ENCODE peak calls at places on chromosomes 13 and 19, in ten cellular contexts. One of them, this sample, is unnamed.

GRCh38 chr19:41708481-41708880 is at the start of gene CEACAM5:
- DNase-seq in psoas muscle: no peak
- DNase-seq in epithelial cell of proximal tubule: no peak
- DNase-seq in cardiac fibroblast: no peak
- DNase-seq in Caco-2: no peak
- DNase-seq in Calu3: no peak
- DNase-seq in endothelial cell: no peak
- DNase-seq in WTC11: peak
- DNase-seq in NB4: no peak
- DNase-seq in endothelial cell of umbilical vein: no peak
- DNase-seq in this sample: peak

GRCh38 chr13:31468114-31468902 is 268.5 kb downstream of the B3GLCT start:
- DNase-seq in psoas muscle: no peak
- DNase-seq in epithelial cell of proximal tubule: no peak
- DNase-seq in cardiac fibroblast: no peak
- DNase-seq in Caco-2: no peak
- DNase-seq in Calu3: no peak
- DNase-seq in endothelial cell: no peak
- DNase-seq in WTC11: no peak
- DNase-seq in NB4: no peak
- DNase-seq in endothelial cell of umbilical vein: no peak
- DNase-seq in this sample: no peak

GRCh38 chr13:64985075-64985474 is 2245.1 kb downstream of the PCDH9 start:
- DNase-seq in psoas muscle: no peak
- DNase-seq in epithelial cell of proximal tubule: no peak
- DNase-seq in cardiac fibroblast: no peak
- DNase-seq in Caco-2: no peak
- DNase-seq in Calu3: no peak
- DNase-seq in endothelial cell: no peak
- DNase-seq in WTC11: no peak
- DNase-seq in NB4: no peak
- DNase-seq in endothelial cell of umbilical vein: no peak
- DNase-seq in this sample: no peak

GRCh38 chr13:67880916-67881315 is 650.8 kb upstream of the PCDH9 start:
- DNase-seq in psoas muscle: no peak
- DNase-seq in epithelial cell of proximal tubule: no peak
- DNase-seq in cardiac fibroblast: no peak
- DNase-seq in Caco-2: no peak
- DNase-seq in Calu3: no peak
- DNase-seq in endothelial cell: no peak
- DNase-seq in WTC11: no peak
- DNase-seq in NB4: no peak
- DNase-seq in endothelial cell of umbilical vein: no peak
- DNase-seq in this sample: no peak

GRCh38 chr13:37069597-37070103 is 10.2 kb upstream of the SUPT20H start:
- DNase-seq in psoas muscle: no peak
- DNase-seq in epithelial cell of proximal tubule: no peak
- DNase-seq in cardiac fibroblast: no peak
- DNase-seq in Caco-2: no peak
- DNase-seq in Calu3: no peak
- DNase-seq in endothelial cell: no peak
- DNase-seq in WTC11: no peak
- DNase-seq in NB4: no peak
- DNase-seq in endothelial cell of umbilical vein: no peak
- DNase-seq in this sample: no peak

GRCh38 chr13:32726374-32727037 is 140.3 kb downstream of the PDS5B start:
- DNase-seq in psoas muscle: no peak
- DNase-seq in epithelial cell of proximal tubule: no peak
- DNase-seq in cardiac fibroblast: no peak
- DNase-seq in Caco-2: no peak
- DNase-seq in Calu3: no peak
- DNase-seq in endothelial cell: no peak
- DNase-seq in WTC11: no peak
- DNase-seq in NB4: peak
- DNase-seq in endothelial cell of umbilical vein: no peak
- DNase-seq in this sample: no peak

GRCh38 chr13:19836472-19836871 is 27.0 kb downstream of the ZMYM5 start:
- DNase-seq in psoas muscle: no peak
- DNase-seq in epithelial cell of proximal tubule: no peak
- DNase-seq in cardiac fibroblast: no peak
- DNase-seq in Caco-2: no peak
- DNase-seq in Calu3: no peak
- DNase-seq in endothelial cell: no peak
- DNase-seq in WTC11: no peak
- DNase-seq in NB4: no peak
- DNase-seq in endothelial cell of umbilical vein: no peak
- DNase-seq in this sample: no peak

GRCh38 chr13:50129923-50130685 is 114.9 kb downstream of the KCNRG start:
- DNase-seq in psoas muscle: peak
- DNase-seq in epithelial cell of proximal tubule: no peak
- DNase-seq in cardiac fibroblast: peak
- DNase-seq in Caco-2: peak
- DNase-seq in Calu3: peak
- DNase-seq in endothelial cell: peak
- DNase-seq in WTC11: peak
- DNase-seq in NB4: peak
- DNase-seq in endothelial cell of umbilical vein: no peak
- DNase-seq in this sample: no peak

GRCh38 chr19:40609561-40610395 is 8.6 kb downstream of the LTBP4 start:
- DNase-seq in psoas muscle: peak
- DNase-seq in epithelial cell of proximal tubule: no peak
- DNase-seq in cardiac fibroblast: peak
- DNase-seq in Caco-2: peak
- DNase-seq in Calu3: peak
- DNase-seq in endothelial cell: peak
- DNase-seq in WTC11: peak
- DNase-seq in NB4: peak
- DNase-seq in endothelial cell of umbilical vein: peak
- DNase-seq in this sample: no peak

GRCh38 chr19:17866312-17867012 is 5.3 kb upstream of the SLC5A5 start:
- DNase-seq in psoas muscle: no peak
- DNase-seq in epithelial cell of proximal tubule: no peak
- DNase-seq in cardiac fibroblast: no peak
- DNase-seq in Caco-2: no peak
- DNase-seq in Calu3: no peak
- DNase-seq in endothelial cell: no peak
- DNase-seq in WTC11: no peak
- DNase-seq in NB4: no peak
- DNase-seq in endothelial cell of umbilical vein: no peak
- DNase-seq in this sample: no peak

GRCh38 chr19:3586707-3587346 is 1.5 kb downstream of the GIPC3 start:
- DNase-seq in psoas muscle: no peak
- DNase-seq in epithelial cell of proximal tubule: no peak
- DNase-seq in cardiac fibroblast: no peak
- DNase-seq in Caco-2: no peak
- DNase-seq in Calu3: no peak
- DNase-seq in endothelial cell: no peak
- DNase-seq in WTC11: no peak
- DNase-seq in NB4: no peak
- DNase-seq in endothelial cell of umbilical vein: no peak
- DNase-seq in this sample: no peak

GRCh38 chr13:28630864-28631263 is 28.1 kb upstream of the POMP start:
- DNase-seq in psoas muscle: no peak
- DNase-seq in epithelial cell of proximal tubule: no peak
- DNase-seq in cardiac fibroblast: no peak
- DNase-seq in Caco-2: no peak
- DNase-seq in Calu3: no peak
- DNase-seq in endothelial cell: no peak
- DNase-seq in WTC11: no peak
- DNase-seq in NB4: no peak
- DNase-seq in endothelial cell of umbilical vein: no peak
- DNase-seq in this sample: no peak

GRCh38 chr13:42959615-42960014 is 32.4 kb downstream of the EPSTI1 start:
- DNase-seq in psoas muscle: no peak
- DNase-seq in epithelial cell of proximal tubule: no peak
- DNase-seq in cardiac fibroblast: peak
- DNase-seq in Caco-2: no peak
- DNase-seq in Calu3: no peak
- DNase-seq in endothelial cell: no peak
- DNase-seq in WTC11: no peak
- DNase-seq in NB4: no peak
- DNase-seq in endothelial cell of umbilical vein: peak
- DNase-seq in this sample: no peak

GRCh38 chr13:42957881-42958280 is 34.2 kb downstream of the EPSTI1 start:
- DNase-seq in psoas muscle: no peak
- DNase-seq in epithelial cell of proximal tubule: no peak
- DNase-seq in cardiac fibroblast: no peak
- DNase-seq in Caco-2: no peak
- DNase-seq in Calu3: no peak
- DNase-seq in endothelial cell: no peak
- DNase-seq in WTC11: no peak
- DNase-seq in NB4: no peak
- DNase-seq in endothelial cell of umbilical vein: no peak
- DNase-seq in this sample: no peak
- TF ChIP-seq CTCF in psoas muscle: no peak
- TF ChIP-seq CTCF in epithelial cell of proximal tubule: no peak
- TF ChIP-seq CTCF in cardiac fibroblast: no peak
- TF ChIP-seq CTCF in Caco-2: no peak
- TF ChIP-seq CTCF in Calu3: no peak
- TF ChIP-seq CTCF in endothelial cell: no peak
- TF ChIP-seq CTCF in WTC11: no peak
- TF ChIP-seq CTCF in NB4: no peak
- TF ChIP-seq CTCF in endothelial cell of umbilical vein: no peak
- TF ChIP-seq CTCF in this sample: no peak

GRCh38 chr19:16249826-16250434 is 52.2 kb downstream of the AP1M1 start:
- DNase-seq in psoas muscle: no peak
- DNase-seq in epithelial cell of proximal tubule: no peak
- DNase-seq in cardiac fibroblast: peak
- DNase-seq in Caco-2: no peak
- DNase-seq in Calu3: no peak
- DNase-seq in endothelial cell: no peak
- DNase-seq in WTC11: no peak
- DNase-seq in NB4: no peak
- DNase-seq in endothelial cell of umbilical vein: no peak
- DNase-seq in this sample: no peak

GRCh38 chr19:16247353-16248182 is 49.9 kb downstream of the AP1M1 start:
- DNase-seq in psoas muscle: peak
- DNase-seq in epithelial cell of proximal tubule: no peak
- DNase-seq in cardiac fibroblast: peak
- DNase-seq in Caco-2: peak
- DNase-seq in Calu3: peak
- DNase-seq in endothelial cell: peak
- DNase-seq in WTC11: peak
- DNase-seq in NB4: peak
- DNase-seq in endothelial cell of umbilical vein: peak
- DNase-seq in this sample: peak

GRCh38 chr19:16248380-16249023 is 50.8 kb downstream of the AP1M1 start:
- DNase-seq in psoas muscle: no peak
- DNase-seq in epithelial cell of proximal tubule: no peak
- DNase-seq in cardiac fibroblast: no peak
- DNase-seq in Caco-2: no peak
- DNase-seq in Calu3: no peak
- DNase-seq in endothelial cell: no peak
- DNase-seq in WTC11: no peak
- DNase-seq in NB4: no peak
- DNase-seq in endothelial cell of umbilical vein: no peak
- DNase-seq in this sample: no peak

DNA sequence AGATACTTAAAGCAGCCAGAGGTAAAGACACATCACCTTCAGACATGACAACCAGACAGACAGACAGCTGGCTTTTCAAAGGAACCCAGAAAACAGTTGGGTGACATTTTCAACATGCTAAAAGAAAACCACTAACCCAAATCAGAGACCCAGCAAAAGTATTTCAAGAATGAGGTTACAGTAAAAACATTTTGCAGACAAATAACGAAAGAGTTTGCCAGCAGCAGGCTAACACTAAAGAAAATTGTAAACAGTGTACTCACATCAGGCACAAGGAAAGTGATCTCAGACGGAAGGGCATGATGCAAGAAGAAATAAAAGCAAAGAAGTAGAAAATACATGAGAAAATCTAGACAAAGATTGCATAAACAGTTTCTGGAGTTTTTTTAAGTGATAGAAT is 46.4 kb downstream of the AP1M1 start:
- DNase-seq in psoas muscle: no peak
- DNase-seq in epithelial cell of proximal tubule: no peak
- DNase-seq in cardiac fibroblast: peak
- DNase-seq in Caco-2: no peak
- DNase-seq in Calu3: no peak
- DNase-seq in endothelial cell: no peak
- DNase-seq in WTC11: no peak
- DNase-seq in NB4: no peak
- DNase-seq in endothelial cell of umbilical vein: no peak
- DNase-seq in this sample: no peak
- TF ChIP-seq CTCF in psoas muscle: no peak
- TF ChIP-seq CTCF in epithelial cell of proximal tubule: no peak
- TF ChIP-seq CTCF in cardiac fibroblast: no peak
- TF ChIP-seq CTCF in Caco-2: no peak
- TF ChIP-seq CTCF in Calu3: no peak
- TF ChIP-seq CTCF in endothelial cell: no peak
- TF ChIP-seq CTCF in WTC11: no peak
- TF ChIP-seq CTCF in NB4: no peak
- TF ChIP-seq CTCF in endothelial cell of umbilical vein: no peak
- TF ChIP-seq CTCF in this sample: no peak

DNA sequence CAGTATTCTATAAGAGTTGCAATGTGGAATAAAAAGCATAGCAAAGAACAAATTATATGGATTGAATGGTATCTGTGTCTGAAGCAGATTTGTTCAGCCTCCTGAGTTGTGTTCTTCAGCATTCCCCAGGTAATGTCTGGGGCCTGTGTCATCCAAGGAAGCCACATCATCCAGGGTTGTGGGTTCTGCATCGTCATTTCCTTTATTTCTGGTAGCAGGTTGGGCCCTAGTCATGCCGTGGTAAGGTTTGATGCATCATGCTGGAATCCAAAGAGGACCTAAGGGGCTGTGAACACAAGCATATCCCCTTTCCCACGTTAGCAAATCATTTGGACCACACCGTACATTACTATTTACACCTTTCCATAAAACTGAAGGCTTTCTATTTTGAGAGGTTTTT is 131.0 kb upstream of the ZNF91 start:
- DNase-seq in psoas muscle: no peak
- DNase-seq in epithelial cell of proximal tubule: no peak
- DNase-seq in cardiac fibroblast: no peak
- DNase-seq in Caco-2: no peak
- DNase-seq in Calu3: no peak
- DNase-seq in endothelial cell: no peak
- DNase-seq in WTC11: no peak
- DNase-seq in NB4: no peak
- DNase-seq in endothelial cell of umbilical vein: no peak
- DNase-seq in this sample: no peak
- TF ChIP-seq CTCF in psoas muscle: no peak
- TF ChIP-seq CTCF in epithelial cell of proximal tubule: no peak
- TF ChIP-seq CTCF in cardiac fibroblast: no peak
- TF ChIP-seq CTCF in Caco-2: no peak
- TF ChIP-seq CTCF in Calu3: no peak
- TF ChIP-seq CTCF in endothelial cell: no peak
- TF ChIP-seq CTCF in WTC11: no peak
- TF ChIP-seq CTCF in NB4: no peak
- TF ChIP-seq CTCF in endothelial cell of umbilical vein: no peak
- TF ChIP-seq CTCF in this sample: no peak

DNA sequence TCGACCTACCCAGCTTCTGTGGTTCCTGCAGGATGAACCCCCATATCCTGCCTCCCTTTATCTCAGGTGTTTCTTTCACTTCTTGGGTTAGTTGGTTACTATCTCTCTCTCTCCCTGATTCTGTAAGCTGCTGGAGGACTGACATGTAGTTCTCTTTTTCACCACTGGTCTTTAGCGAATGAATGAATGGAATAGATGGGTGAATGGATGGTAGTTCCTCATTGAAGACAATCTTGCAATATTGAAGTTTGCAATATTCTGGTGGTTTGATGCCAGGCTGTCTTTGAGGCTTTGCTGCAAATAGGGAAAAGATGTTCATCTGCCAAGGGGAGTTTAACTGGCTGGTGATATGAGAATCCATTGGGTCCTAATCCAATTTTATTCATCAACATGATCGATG is 120.2 kb downstream of the UBL3 start:
- DNase-seq in psoas muscle: no peak
- DNase-seq in epithelial cell of proximal tubule: no peak
- DNase-seq in cardiac fibroblast: no peak
- DNase-seq in Caco-2: no peak
- DNase-seq in Calu3: no peak
- DNase-seq in endothelial cell: no peak
- DNase-seq in WTC11: no peak
- DNase-seq in NB4: peak
- DNase-seq in endothelial cell of umbilical vein: no peak
- DNase-seq in this sample: no peak
- TF ChIP-seq CTCF in psoas muscle: no peak
- TF ChIP-seq CTCF in epithelial cell of proximal tubule: peak
- TF ChIP-seq CTCF in cardiac fibroblast: peak
- TF ChIP-seq CTCF in Caco-2: no peak
- TF ChIP-seq CTCF in Calu3: no peak
- TF ChIP-seq CTCF in endothelial cell: peak
- TF ChIP-seq CTCF in WTC11: peak
- TF ChIP-seq CTCF in NB4: no peak
- TF ChIP-seq CTCF in endothelial cell of umbilical vein: no peak
- TF ChIP-seq CTCF in this sample: peak